ENCODE peak calls at places on chromosome 22, in five cellular contexts. O is H1, G is prostate gland, X is body of pancreas, Z is Peyer's patch. J is an unnamed sample.
A peak's percentile ranks its signal among the peaks of the same experiment; 100 is the strongest.

GRCh38 chr22:29109853-29110252 is 37.0 kb downstream of the KREMEN1 start:
- DNase-seq in O (no peak), G (no peak), X (no peak), Z (no peak), J (no peak)

GRCh38 chr22:31490496-31490925 is 869 bp upstream of the EIF4ENIF1 start:
- DNase-seq in O (peak; percentile 50), G (peak; percentile 28), X (peak; percentile 36), Z (peak; percentile 47), J (peak; percentile 68)

GRCh38 chr22:20551805-20552449 is 44.5 kb downstream of the MED15 start:
- DNase-seq in O (no peak), G (no peak), X (peak; percentile 84), Z (no peak), J (no peak)

GRCh38 chr22:44683881-44684280 is 18.1 kb upstream of the PRR5 start:
- DNase-seq in O (no peak), G (no peak), X (no peak), Z (no peak), J (no peak)

GRCh38 chr22:23533771-23534191 is 46.3 kb downstream of the IGLL1 start:
- DNase-seq in O (no peak), G (no peak), X (no peak), Z (peak; percentile 57), J (peak; percentile 75)

GRCh38 chr22:37241351-37242142 is 2.5 kb downstream of the RAC2 start:
- DNase-seq in O (no peak), G (no peak), X (no peak), Z (peak; percentile 59), J (peak; percentile 51)

GRCh38 chr22:48871176-48871840 is 956.4 kb downstream of the BRD1 start:
- DNase-seq in O (no peak), G (no peak), X (no peak), Z (no peak), J (no peak)

GRCh38 chr22:20268350-20269012 is 363 bp upstream of the RTN4R start:
- DNase-seq in O (peak; percentile 86), G (peak; percentile 48), X (peak; percentile 75), Z (peak; percentile 84), J (peak; percentile 89)

GRCh38 chr22:45743687-45744086 is 72.1 kb downstream of the ATXN10 start:
- DNase-seq in O (no peak), G (peak; percentile 23), X (no peak), Z (no peak), J (no peak)

GRCh38 chr22:24105018-24105360 is 76.3 kb upstream of the SUSD2 start:
- DNase-seq in O (no peak), G (no peak), X (no peak), Z (no peak), J (no peak)

GRCh38 chr22:17105143-17106129 is 15.7 kb downstream of the TMEM121B start:
- DNase-seq in O (no peak), G (no peak), X (no peak), Z (no peak), J (no peak)

GRCh38 chr22:17102297-17102667 is 17.5 kb downstream of the IL17RA start:
- DNase-seq in O (no peak), G (no peak), X (no peak), Z (no peak), J (no peak)

GRCh38 chr22:17103351-17103750 is 17.8 kb downstream of the TMEM121B start:
- DNase-seq in O (no peak), G (no peak), X (no peak), Z (peak; percentile 1), J (no peak)

GRCh38 chr22:17106161-17106784 is 14.9 kb downstream of the TMEM121B start:
- DNase-seq in O (no peak), G (no peak), X (no peak), Z (no peak), J (peak; percentile 71)

DNA sequence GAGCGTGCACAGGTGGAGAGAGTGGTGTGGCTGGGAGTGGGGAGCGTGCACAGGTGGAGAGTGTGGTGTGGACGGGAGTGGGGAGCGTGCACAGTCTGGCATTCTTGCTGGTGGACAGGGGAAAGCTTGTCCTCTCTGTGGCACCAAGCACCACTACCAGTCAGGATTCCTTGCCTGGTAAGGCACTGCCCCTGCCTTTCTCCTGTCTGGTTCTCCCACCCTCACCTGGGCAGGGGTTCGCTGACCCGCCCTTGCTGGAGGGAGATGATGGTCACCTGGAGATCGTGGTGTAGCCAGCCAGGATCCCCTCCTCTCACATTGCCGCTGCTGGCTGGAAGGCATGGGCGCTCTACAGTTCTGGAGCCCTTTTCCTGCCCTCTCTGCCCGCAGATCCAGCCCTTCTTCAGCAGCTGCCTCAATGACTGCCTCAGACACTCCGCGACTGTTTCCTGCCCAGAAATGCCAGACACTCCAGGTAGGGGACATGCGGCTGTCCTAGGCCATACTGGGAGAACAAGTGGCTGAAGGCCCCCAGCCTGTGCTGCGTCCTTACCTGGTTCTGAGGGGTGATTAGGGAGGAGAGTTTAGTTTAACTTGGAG is 16.7 kb downstream of the TMEM121B start:
- DNase-seq in O (no peak), G (no peak), X (no peak), Z (peak; percentile 31), J (no peak)
- H3K36me3 ChIP-seq in O (no peaks in the 10 kb centered on the region), G (peaks cover 32% of the 10 kb centered on the region), X (peaks cover 35% of the 10 kb centered on the region), Z (peaks cover 95% of the 10 kb centered on the region), J (peaks cover 87% of the 10 kb centered on the region)

DNA sequence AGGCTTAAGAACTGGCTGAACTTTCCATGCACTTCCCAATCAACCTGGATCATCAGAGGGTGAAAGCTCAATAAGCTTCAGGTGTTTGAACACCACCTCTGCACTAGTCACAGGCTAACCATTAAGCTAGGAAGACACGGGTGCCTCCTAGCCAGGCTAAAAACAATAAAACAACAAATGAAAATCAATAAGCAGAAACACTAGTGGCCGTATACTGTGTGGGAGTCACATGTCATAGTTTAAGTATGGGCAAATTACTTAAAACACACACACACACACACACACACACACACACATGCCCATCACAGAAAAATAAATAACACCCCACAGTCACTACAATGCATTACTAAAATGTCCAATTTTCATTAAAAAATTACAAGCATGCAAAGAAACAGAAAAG is 85.2 kb downstream of the APOL5 start:
- DNase-seq in O (no peak), G (no peak), X (no peak), Z (no peak), J (no peak)
- H3K36me3 ChIP-seq in O (no peaks in the 10 kb centered on the region), G (no peaks in the 10 kb centered on the region), X (no peaks in the 10 kb centered on the region), Z (peaks cover 4% of the 10 kb centered on the region), J (peaks cover 56% of the 10 kb centered on the region)

GRCh38 chr22:21696115-21696514 is 30.3 kb downstream of the PPIL2 start:
- DNase-seq in O (no peak), G (no peak), X (no peak), Z (no peak), J (no peak)

GRCh38 chr22:21695432-21696085 is 29.7 kb downstream of the PPIL2 start:
- DNase-seq in O (no peak), G (no peak), X (no peak), Z (no peak), J (peak; percentile 38)

GRCh38 chr22:21698430-21699329 is 32.9 kb downstream of the PPIL2 start:
- DNase-seq in O (no peak), G (no peak), X (no peak), Z (no peak), J (peak; percentile 66)

GRCh38 chr22:21697866-21698265 is 32.1 kb downstream of the PPIL2 start:
- DNase-seq in O (no peak), G (no peak), X (no peak), Z (no peak), J (no peak)

GRCh38 chr22:21697021-21697771 is 31.4 kb downstream of the PPIL2 start:
- DNase-seq in O (no peak), G (no peak), X (no peak), Z (no peak), J (peak; percentile 35)
- H3K36me3 ChIP-seq in O (peaks cover 4% of the 10 kb centered on the region), G (peaks cover 17% of the 10 kb centered on the region), X (peaks cover 26% of the 10 kb centered on the region), Z (peaks cover 57% of the 10 kb centered on the region), J (peaks cover 38% of the 10 kb centered on the region)

GRCh38 chr22:28091486-28091885 is 172.4 kb upstream of the PITPNB start:
- DNase-seq in O (no peak), G (no peak), X (no peak), Z (no peak), J (no peak)
- H3K36me3 ChIP-seq in O (no peaks in the 10 kb centered on the region), G (no peaks in the 10 kb centered on the region), X (no peaks in the 10 kb centered on the region), Z (no peaks in the 10 kb centered on the region), J (peaks cover 3% of the 10 kb centered on the region)

GRCh38 chr22:30408388-30409101 is 11.7 kb downstream of the SEC14L2 start:
- DNase-seq in O (no peak), G (no peak), X (no peak), Z (no peak), J (no peak)
- H3K36me3 ChIP-seq in O (no peaks in the 10 kb centered on the region), G (no peaks in the 10 kb centered on the region), X (no peaks in the 10 kb centered on the region), Z (peaks cover 64% of the 10 kb centered on the region), J (peaks cover 42% of the 10 kb centered on the region)

DNA sequence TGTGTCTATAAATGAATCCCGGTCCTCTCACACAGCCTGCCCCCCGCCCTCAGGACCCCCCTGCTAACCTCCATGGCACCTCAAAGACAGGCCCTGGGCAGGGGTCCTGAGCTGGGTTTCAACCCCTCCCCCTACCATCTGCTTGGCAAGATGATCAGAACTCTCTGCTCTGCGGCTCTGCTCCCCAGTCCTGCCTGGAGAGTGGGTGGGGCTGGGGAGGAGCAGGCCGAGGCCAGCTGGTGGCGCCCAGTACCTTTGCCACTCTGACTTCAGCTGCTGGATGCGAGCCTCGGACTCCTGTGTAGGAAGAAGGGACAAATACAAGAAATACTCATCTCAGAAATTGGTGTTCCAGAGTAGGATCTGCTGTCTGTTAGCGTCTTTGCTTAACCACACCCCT is 15.0 kb downstream of the SUN2 start:
- DNase-seq in O (no peak), G (no peak), X (no peak), Z (no peak), J (no peak)
- H3K36me3 ChIP-seq in O (peaks cover 8% of the 10 kb centered on the region), G (peaks cover 76% of the 10 kb centered on the region), X (peaks cover 81% of the 10 kb centered on the region), Z (peaks cover 100% of the 10 kb centered on the region), J (peaks cover 91% of the 10 kb centered on the region)

DNA sequence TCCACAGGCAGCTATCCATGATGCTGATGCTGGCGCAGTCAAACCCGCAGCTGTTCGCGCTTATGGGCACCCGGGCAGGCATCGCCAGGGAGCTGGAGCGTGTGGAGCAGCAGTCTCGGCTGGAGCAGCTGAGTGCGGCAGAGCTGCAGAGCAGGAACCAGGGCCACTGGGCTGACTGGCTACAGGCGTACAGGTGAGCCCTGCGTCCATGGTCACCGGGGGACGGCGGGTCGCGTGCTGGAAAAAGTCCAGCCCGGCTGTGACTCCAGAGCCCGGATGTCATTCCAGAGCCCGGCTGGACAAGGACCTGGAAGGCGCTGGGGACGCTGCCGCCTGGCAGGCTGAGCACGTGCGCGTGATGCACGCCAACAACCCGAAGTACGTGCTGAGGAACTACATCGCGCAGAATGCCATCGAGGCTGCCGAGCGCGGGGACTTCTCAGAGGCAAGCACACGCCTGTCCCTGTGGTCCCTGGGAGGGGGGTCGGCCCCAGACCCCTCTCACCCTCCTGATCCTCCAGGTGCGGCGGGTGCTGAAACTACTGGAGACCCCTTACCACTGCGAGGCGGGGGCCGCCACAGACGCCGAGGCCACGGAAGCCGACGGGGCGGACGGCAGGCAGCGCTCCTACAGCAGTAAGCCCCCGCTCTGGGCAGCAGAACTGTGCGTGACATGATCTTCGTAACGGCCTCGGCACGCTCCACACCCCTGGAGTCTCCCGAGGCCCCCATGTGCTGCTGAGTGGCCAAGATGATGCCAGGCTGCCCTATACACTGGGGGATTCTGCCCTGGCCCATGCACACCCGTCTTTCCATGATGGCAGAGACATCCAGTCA is 16.1 kb downstream of the SELENOO start:
- DNase-seq in O (no peak), G (no peak), X (peak; percentile 15), Z (no peak), J (no peak)
- H3K36me3 ChIP-seq in O (peaks cover 8% of the 10 kb centered on the region), G (peaks cover 35% of the 10 kb centered on the region), X (peaks cover 42% of the 10 kb centered on the region), Z (peaks cover 88% of the 10 kb centered on the region), J (peaks cover 71% of the 10 kb centered on the region)

GRCh38 chr22:17597217-17597616 is 31.3 kb downstream of the ATP6V1E1 start:
- DNase-seq in O (no peak), G (no peak), X (no peak), Z (no peak), J (no peak)
- H3K36me3 ChIP-seq in O (peaks cover 25% of the 10 kb centered on the region), G (peaks cover 24% of the 10 kb centered on the region), X (peaks cover 47% of the 10 kb centered on the region), Z (peaks cover 96% of the 10 kb centered on the region), J (peaks cover 89% of the 10 kb centered on the region)